ENCODE peak calls at places on chromosomes 5 and 9, in five cellular contexts. H, D, V, S and C are unnamed samples.
A peak's percentile ranks its signal among the peaks of the same experiment; 100 is the strongest.

GRCh38 chr9:1222511-1222910 is 172.4 kb downstream of the DMRT2 start:
- DNase-seq in V (no peak), S (no peak), D (no peak), H (no peak), C (no peak)

GRCh38 chr5:124634228-124634819 is 112.1 kb downstream of the ZNF608 start:
- DNase-seq in V (no peak), S (no peak), H (peak; percentile 79), D (no peak), C (no peak)

GRCh38 chr9:110691002-110691549 is 22.5 kb downstream of the MUSK start:
- DNase-seq in V (no peak), S (no peak), H (peak; percentile 18), D (no peak), C (no peak)

GRCh38 chr9:88291056-88291455 is 97.2 kb upstream of the SPIN1 start:
- DNase-seq in D (no peak), H (no peak), S (no peak), V (no peak), C (no peak)

GRCh38 chr5:137119321-137119720 is 379.8 kb downstream of the SPOCK1 start:
- DNase-seq in S (no peak), H (no peak), V (no peak), D (no peak), C (no peak)

GRCh38 chr5:53424691-53425597 is 55.5 kb upstream of the FST start:
- DNase-seq in S (no peak), D (no peak), H (no peak), V (no peak), C (no peak)

GRCh38 chr9:118985851-118986250 is 383.4 kb downstream of the BRINP1 start:
- DNase-seq in V (no peak), S (no peak), H (no peak), D (no peak), C (peak; percentile 19)

GRCh38 chr5:112878760-112879159 is 17.7 kb downstream of the SRP19 start:
- DNase-seq in D (peak; percentile 29), S (no peak), H (no peak), V (no peak), C (no peak)

GRCh38 chr5:138655530-138656245 is 80.5 kb upstream of the HSPA9 start:
- DNase-seq in D (no peak), V (no peak), H (peak; percentile 27), S (no peak), C (no peak)

GRCh38 chr9:121350993-121351561 is 19.0 kb downstream of the STOM start:
- DNase-seq in H (no peak), S (no peak), D (no peak), V (no peak), C (peak; percentile 49)

GRCh38 chr5:57072218-57072892 is 101.5 kb upstream of the GPBP1 start:
- DNase-seq in H (peak; percentile 22), S (no peak), D (no peak), V (no peak), C (no peak)

GRCh38 chr5:68464424-68464823 is 248.9 kb downstream of the PIK3R1 start:
- DNase-seq in H (no peak), S (no peak), V (no peak), D (no peak), C (no peak)

GRCh38 chr5:79512692-79513518 is 1.0 kb downstream of the HOMER1 start:
- DNase-seq in D (peak; percentile 24), V (no peak), H (no peak), S (peak; percentile 23), C (peak; percentile 34)

GRCh38 chr9:104091028-104091590 is 3.0 kb upstream of the SMC2 start:
- DNase-seq in D (no peak), H (no peak), V (no peak), S (no peak), C (no peak)

GRCh38 chr5:62206150-62206829 is 99.7 kb upstream of the KIF2A start:
- DNase-seq in D (no peak), V (no peak), S (peak; percentile 45), H (peak; percentile 18), C (peak; percentile 11)

GRCh38 chr5:106241409-106241808 is 1429.3 kb downstream of the EFNA5 start:
- DNase-seq in V (no peak), S (no peak), H (peak; percentile 64), D (no peak), C (no peak)

GRCh38 chr9:135582541-135582940 is 21.0 kb downstream of the PAEP start:
- DNase-seq in S (no peak), V (no peak), D (no peak), H (no peak), C (no peak)

GRCh38 chr5:163489745-163490075 is 15.7 kb upstream of the MAT2B start:
- DNase-seq in V (no peak), S (no peak), D (no peak), H (no peak), C (no peak)

GRCh38 chr9:36450110-36450732 is 50.2 kb upstream of the RNF38 start:
- DNase-seq in V (no peak), H (peak; percentile 66), D (peak; percentile 31), S (peak; percentile 48), C (peak; percentile 53)

GRCh38 chr5:60148356-60148755 is 254.8 kb upstream of the PDE4D start:
- DNase-seq in S (no peak), D (no peak), V (no peak), H (no peak), C (no peak)

GRCh38 chr5:171579162-171579561 is 159.7 kb downstream of the FGF18 start:
- DNase-seq in D (no peak), S (no peak), H (no peak), V (no peak), C (no peak)

GRCh38 chr5:180330810-180331646 is 22.1 kb downstream of the GFPT2 start:
- DNase-seq in S (no peak), D (no peak), H (peak; percentile 21), V (no peak), C (no peak)

GRCh38 chr5:144036476-144036875 is 134.0 kb downstream of the YIPF5 start:
- DNase-seq in S (no peak), D (no peak), V (no peak), H (no peak), C (no peak)

GRCh38 chr5:6504677-6505414 is 56.2 kb downstream of the UBE2QL1 start:
- DNase-seq in S (no peak), H (no peak), V (no peak), D (no peak), C (no peak)

GRCh38 chr9:93890436-93890935 is 64.7 kb downstream of the BARX1 start:
- DNase-seq in V (no peak), D (no peak), H (no peak), S (peak; percentile 4), C (no peak)

GRCh38 chr5:22631683-22632082 is 221.5 kb downstream of the CDH12 start:
- DNase-seq in V (no peak), D (no peak), S (no peak), H (no peak), C (no peak)

GRCh38 chr5:93620487-93621339 is 37.7 kb downstream of the NR2F1 start:
- DNase-seq in H (peak; percentile 50), V (no peak), D (no peak), S (peak; percentile 78), C (peak; percentile 94)

GRCh38 chr5:176921669-176922196 is 22.6 kb upstream of the HK3 start:
- DNase-seq in V (no peak), S (no peak), D (no peak), H (no peak), C (no peak)

GRCh38 chr9:86766912-86767311 is 180.4 kb downstream of the GAS1 start:
- DNase-seq in V (no peak), S (peak; percentile 20), H (peak; percentile 13), D (no peak), C (no peak)

GRCh38 chr9:130847306-130848217 is 12.5 kb downstream of the ABL1 start:
- DNase-seq in D (no peak), V (no peak), H (peak; percentile 43), S (no peak), C (peak; percentile 45)

GRCh38 chr9:130844028-130844427 is 9.0 kb downstream of the ABL1 start:
- DNase-seq in H (no peak), D (peak; percentile 82), S (no peak), V (no peak), C (no peak)

GRCh38 chr9:130846487-130847305 is 11.6 kb downstream of the ABL1 start:
- DNase-seq in V (no peak), H (no peak), D (no peak), S (no peak), C (peak; percentile 60)

GRCh38 chr9:130845254-130845653 is 10.2 kb downstream of the ABL1 start:
- DNase-seq in H (no peak), V (no peak), S (no peak), D (no peak), C (no peak)

DNA sequence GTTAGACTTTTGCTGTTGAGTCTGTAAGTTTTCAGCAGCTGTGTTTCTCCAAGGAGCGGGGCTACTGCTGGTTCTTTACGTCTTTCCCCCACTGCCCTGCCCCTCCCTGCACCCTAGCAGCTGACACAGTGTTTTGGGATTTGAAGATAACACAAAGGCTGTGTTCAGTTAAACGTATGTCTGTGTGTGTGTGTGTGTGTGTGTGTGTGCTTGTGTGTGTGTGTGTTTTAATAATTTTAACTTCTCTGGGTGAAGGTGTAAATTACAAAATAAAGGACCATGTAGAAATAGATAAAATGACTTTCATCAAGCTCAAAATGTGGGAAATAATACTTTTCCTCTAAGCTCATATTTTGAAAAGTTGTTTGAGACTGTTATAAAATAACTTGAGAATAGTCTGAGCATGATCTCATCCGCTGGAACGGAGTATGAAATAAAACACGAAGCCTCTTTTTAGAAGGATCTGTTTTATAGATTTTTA is 10.9 kb downstream of the ABL1 start:
- DNase-seq in H (no peak), V (no peak), D (peak; percentile 96), S (no peak), C (peak; percentile 32)
- TF ChIP-seq FOXM1 in H (no peak), V (no peak), D (no peak), S (no peak), C (no peak)

DNA sequence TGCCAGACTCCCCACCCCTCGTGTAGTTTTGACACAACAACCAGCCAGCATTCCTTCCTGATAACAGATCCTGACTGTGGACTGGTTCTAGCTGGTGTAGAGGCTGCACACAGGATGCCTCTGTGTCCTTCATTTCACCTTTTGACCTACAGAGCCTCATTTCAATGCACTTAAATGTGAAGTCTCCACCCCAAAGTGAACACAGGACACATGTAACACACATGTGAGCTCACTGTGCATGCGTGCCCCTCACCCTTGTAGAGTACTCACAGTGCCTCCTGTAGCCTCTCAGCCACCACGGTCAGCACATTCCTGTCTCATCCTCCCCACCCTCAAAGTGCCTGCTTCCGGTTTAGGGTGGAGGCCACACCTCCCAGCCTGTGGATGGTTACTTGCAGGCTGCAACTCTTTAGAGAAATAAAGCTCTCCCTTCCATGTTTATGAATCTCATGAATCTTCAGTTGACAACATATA is 11.6 kb upstream of the NKD2 start:
- DNase-seq in H (peak; percentile 35), V (no peak), S (no peak), D (peak; percentile 70), C (no peak)
- TF ChIP-seq FOXM1 in H (no peak), V (no peak), S (no peak), D (no peak), C (no peak)

GRCh38 chr9:131503626-131504465 is 1.1 kb downstream of the POMT1 start:
- DNase-seq in H (peak; percentile 32), D (peak; percentile 48), V (no peak), S (peak; percentile 38), C (peak; percentile 65)
- TF ChIP-seq FOXM1 in H (no peak), D (no peak), V (no peak), S (no peak), C (no peak)

GRCh38 chr5:14560091-14560595 is 21.4 kb upstream of the OTULINL start:
- DNase-seq in S (no peak), H (no peak), D (no peak), V (no peak), C (no peak)
- TF ChIP-seq FOXM1 in S (no peak), H (no peak), D (no peak), V (no peak), C (no peak)